ENCODE peak calls at places on chromosomes 2 and 18, in five cellular contexts. One of them, this sample, is unnamed. For H3K27me3, the result is how much of the 10 kb centered on the place peaks cover.

GRCh38 chr2:191150451-191151314 is at the start of gene STAT4:
- DNase-seq in GM23248: peak
- DNase-seq in effector memory CD4-positive, alpha-beta T cell: peak
- DNase-seq in heart right ventricle: peak
- DNase-seq in testis: peak
- DNase-seq in this sample: no peak

GRCh38 chr2:12169721-12170120 is 423.3 kb downstream of the LPIN1 start:
- DNase-seq in GM23248: peak
- DNase-seq in effector memory CD4-positive, alpha-beta T cell: no peak
- DNase-seq in heart right ventricle: peak
- DNase-seq in testis: peak
- DNase-seq in this sample: peak

GRCh38 chr2:119545076-119545475 is 827 bp downstream of the CFAP221 start:
- DNase-seq in GM23248: peak
- DNase-seq in effector memory CD4-positive, alpha-beta T cell: no peak
- DNase-seq in heart right ventricle: no peak
- DNase-seq in testis: no peak
- DNase-seq in this sample: no peak

GRCh38 chr2:229715895-229716507 is 1.6 kb upstream of the DNER start:
- DNase-seq in GM23248: no peak
- DNase-seq in effector memory CD4-positive, alpha-beta T cell: no peak
- DNase-seq in heart right ventricle: no peak
- DNase-seq in testis: peak
- DNase-seq in this sample: no peak

GRCh38 chr2:201959626-201960025 is 74.0 kb upstream of the FZD7 start:
- DNase-seq in GM23248: peak
- DNase-seq in effector memory CD4-positive, alpha-beta T cell: no peak
- DNase-seq in heart right ventricle: no peak
- DNase-seq in testis: no peak
- DNase-seq in this sample: no peak

GRCh38 chr2:85134255-85135065 is 1.3 kb downstream of the TCF7L1 start:
- DNase-seq in GM23248: peak
- DNase-seq in effector memory CD4-positive, alpha-beta T cell: no peak
- DNase-seq in heart right ventricle: peak
- DNase-seq in testis: peak
- DNase-seq in this sample: no peak

GRCh38 chr18:2471523-2471922 is 99.8 kb downstream of the METTL4 start:
- DNase-seq in GM23248: no peak
- DNase-seq in effector memory CD4-positive, alpha-beta T cell: no peak
- DNase-seq in heart right ventricle: no peak
- DNase-seq in testis: no peak
- DNase-seq in this sample: no peak

GRCh38 chr2:26809876-26810577 is 24.2 kb downstream of the CENPA start:
- DNase-seq in GM23248: no peak
- DNase-seq in effector memory CD4-positive, alpha-beta T cell: no peak
- DNase-seq in heart right ventricle: no peak
- DNase-seq in testis: no peak
- DNase-seq in this sample: no peak

GRCh38 chr18:55651236-55651635 is 63.2 kb upstream of the TCF4 start:
- DNase-seq in GM23248: peak
- DNase-seq in effector memory CD4-positive, alpha-beta T cell: no peak
- DNase-seq in heart right ventricle: no peak
- DNase-seq in testis: no peak
- DNase-seq in this sample: no peak

GRCh38 chr2:74206180-74206688 is 7.8 kb downstream of the MTHFD2 start:
- DNase-seq in GM23248: peak
- DNase-seq in effector memory CD4-positive, alpha-beta T cell: no peak
- DNase-seq in heart right ventricle: no peak
- DNase-seq in testis: no peak
- DNase-seq in this sample: no peak

GRCh38 chr2:85112906-85113625 is 20.1 kb upstream of the TCF7L1 start:
- DNase-seq in GM23248: peak
- DNase-seq in effector memory CD4-positive, alpha-beta T cell: no peak
- DNase-seq in heart right ventricle: no peak
- DNase-seq in testis: no peak
- DNase-seq in this sample: no peak

GRCh38 chr18:26764177-26764576 is 101.3 kb downstream of the AQP4 start:
- DNase-seq in GM23248: no peak
- DNase-seq in effector memory CD4-positive, alpha-beta T cell: no peak
- DNase-seq in heart right ventricle: no peak
- DNase-seq in testis: no peak
- DNase-seq in this sample: no peak

GRCh38 chr2:160005908-160006307 is 56.5 kb downstream of the PLA2R1 start:
- DNase-seq in GM23248: no peak
- DNase-seq in effector memory CD4-positive, alpha-beta T cell: no peak
- DNase-seq in heart right ventricle: no peak
- DNase-seq in testis: no peak
- DNase-seq in this sample: no peak

GRCh38 chr2:231319867-231320266 is 75.6 kb upstream of the B3GNT7 start:
- DNase-seq in GM23248: no peak
- DNase-seq in effector memory CD4-positive, alpha-beta T cell: no peak
- DNase-seq in heart right ventricle: no peak
- DNase-seq in testis: no peak
- DNase-seq in this sample: no peak
- H3K27me3 ChIP-seq in GM23248: under half
- H3K27me3 ChIP-seq in effector memory CD4-positive, alpha-beta T cell: under half
- H3K27me3 ChIP-seq in heart right ventricle: under half
- H3K27me3 ChIP-seq in testis: under half
- H3K27me3 ChIP-seq in this sample: under half

GRCh38 chr2:177383935-177384334 is 8.6 kb upstream of the AGPS start:
- DNase-seq in GM23248: no peak
- DNase-seq in effector memory CD4-positive, alpha-beta T cell: no peak
- DNase-seq in heart right ventricle: no peak
- DNase-seq in testis: no peak
- DNase-seq in this sample: no peak
- H3K4me3 ChIP-seq in GM23248: no peak
- H3K4me3 ChIP-seq in effector memory CD4-positive, alpha-beta T cell: no peak
- H3K4me3 ChIP-seq in heart right ventricle: no peak
- H3K4me3 ChIP-seq in testis: no peak
- H3K4me3 ChIP-seq in this sample: no peak

GRCh38 chr2:176138526-176139169 is 9.1 kb downstream of the HOXD8 start:
- DNase-seq in GM23248: peak
- DNase-seq in effector memory CD4-positive, alpha-beta T cell: no peak
- DNase-seq in heart right ventricle: no peak
- DNase-seq in testis: no peak
- DNase-seq in this sample: no peak
- H3K27me3 ChIP-seq in GM23248: under half
- H3K27me3 ChIP-seq in effector memory CD4-positive, alpha-beta T cell: half or more
- H3K27me3 ChIP-seq in heart right ventricle: half or more
- H3K27me3 ChIP-seq in testis: under half
- H3K27me3 ChIP-seq in this sample: under half

GRCh38 chr2:150742094-150742493 is 254.6 kb upstream of the RND3 start:
- DNase-seq in GM23248: peak
- DNase-seq in effector memory CD4-positive, alpha-beta T cell: no peak
- DNase-seq in heart right ventricle: no peak
- DNase-seq in testis: no peak
- DNase-seq in this sample: no peak
- H3K4me3 ChIP-seq in GM23248: peak
- H3K4me3 ChIP-seq in effector memory CD4-positive, alpha-beta T cell: no peak
- H3K4me3 ChIP-seq in heart right ventricle: no peak
- H3K4me3 ChIP-seq in testis: no peak
- H3K4me3 ChIP-seq in this sample: no peak

GRCh38 chr2:240733803-240734495 is 42.3 kb downstream of the AQP12A start:
- DNase-seq in GM23248: no peak
- DNase-seq in effector memory CD4-positive, alpha-beta T cell: no peak
- DNase-seq in heart right ventricle: no peak
- DNase-seq in testis: no peak
- DNase-seq in this sample: no peak
- H3K27me3 ChIP-seq in GM23248: under half
- H3K27me3 ChIP-seq in effector memory CD4-positive, alpha-beta T cell: under half
- H3K27me3 ChIP-seq in heart right ventricle: under half
- H3K27me3 ChIP-seq in testis: under half
- H3K27me3 ChIP-seq in this sample: under half

DNA sequence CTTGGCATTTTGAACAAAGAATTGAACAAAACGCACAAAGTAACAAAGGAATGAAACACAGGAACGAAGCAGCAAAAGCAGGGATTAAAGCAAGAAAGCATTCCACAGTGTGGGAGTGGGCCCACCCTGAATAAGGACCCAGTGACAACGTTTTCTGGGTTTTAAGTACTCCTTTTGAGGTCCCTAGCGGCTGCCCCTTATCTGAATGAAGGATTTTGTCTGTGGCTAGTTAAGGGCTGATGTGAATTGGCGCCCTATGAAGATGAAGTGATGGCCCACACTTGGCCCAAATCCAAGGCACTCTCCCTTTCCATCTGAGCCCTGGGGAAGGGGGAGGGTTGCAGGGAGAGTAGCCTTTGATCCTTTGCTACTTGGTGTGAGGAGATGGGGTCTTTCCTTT is 7.8 kb upstream of the CCDC141 start:
- DNase-seq in GM23248: no peak
- DNase-seq in effector memory CD4-positive, alpha-beta T cell: no peak
- DNase-seq in heart right ventricle: no peak
- DNase-seq in testis: no peak
- DNase-seq in this sample: no peak
- H3K4me3 ChIP-seq in GM23248: no peak
- H3K4me3 ChIP-seq in effector memory CD4-positive, alpha-beta T cell: no peak
- H3K4me3 ChIP-seq in heart right ventricle: no peak
- H3K4me3 ChIP-seq in testis: no peak
- H3K4me3 ChIP-seq in this sample: no peak

GRCh38 chr2:209757200-209757599 is 14.4 kb upstream of the UNC80 start:
- DNase-seq in GM23248: no peak
- DNase-seq in effector memory CD4-positive, alpha-beta T cell: no peak
- DNase-seq in heart right ventricle: no peak
- DNase-seq in testis: no peak
- DNase-seq in this sample: no peak

GRCh38 chr2:209753020-209753419 is 18.6 kb upstream of the UNC80 start:
- DNase-seq in GM23248: no peak
- DNase-seq in effector memory CD4-positive, alpha-beta T cell: no peak
- DNase-seq in heart right ventricle: no peak
- DNase-seq in testis: no peak
- DNase-seq in this sample: no peak
- H3K27me3 ChIP-seq in GM23248: under half
- H3K27me3 ChIP-seq in effector memory CD4-positive, alpha-beta T cell: under half
- H3K27me3 ChIP-seq in heart right ventricle: under half
- H3K27me3 ChIP-seq in testis: under half
- H3K27me3 ChIP-seq in this sample: under half